ENCODE peak calls at places on chromosomes 11 and 22, in five cellular contexts. T is GM12891, Y is fibroblast of pulmonary artery, Z is activated gamma-delta T cell treated with Interleukin-2 at 50 U/mL for 16 hours, X is EL. W is an unnamed sample.

GRCh38 chr11:69378303-69379141 is 84.6 kb downstream of the MYEOV start:
- DNase-seq in Y (no peak), X (no peak), Z (no peak), T (no peak), W (no peak)

GRCh38 chr22:35703861-35704584 is 13.6 kb upstream of the APOL5 start:
- DNase-seq in Y (no peak), Z (no peak), T (no peak), X (no peak), W (no peak)

GRCh38 chr11:26344647-26345046 is 12.7 kb downstream of the ANO3 start:
- DNase-seq in X (no peak), T (no peak), Y (peak), Z (no peak), W (no peak)

GRCh38 chr11:100878474-100878873 is 191.4 kb downstream of the ARHGAP42 start:
- DNase-seq in X (peak), T (no peak), Z (no peak), Y (peak), W (no peak)

GRCh38 chr11:69260622-69261021 is 33.3 kb upstream of the MYEOV start:
- DNase-seq in Z (no peak), X (no peak), Y (no peak), T (no peak), W (no peak)

GRCh38 chr22:25698461-25698860 is 43.5 kb upstream of the MYO18B start:
- DNase-seq in T (no peak), X (no peak), Z (no peak), Y (no peak), W (no peak)

GRCh38 chr11:118768715-118769114 is 22.2 kb downstream of the DDX6 start:
- DNase-seq in X (no peak), Z (no peak), T (no peak), Y (no peak), W (no peak)

GRCh38 chr11:77407613-77408012 is 66.3 kb downstream of the PAK1 start:
- DNase-seq in X (peak), Y (peak), Z (no peak), T (no peak), W (peak)

GRCh38 chr11:12540913-12541587 is 133.2 kb upstream of the TEAD1 start:
- DNase-seq in X (peak), T (no peak), Z (no peak), Y (peak), W (peak)

GRCh38 chr11:33445761-33446161 is 188.6 kb downstream of the HIPK3 start:
- DNase-seq in Y (peak), X (peak), T (no peak), Z (no peak), W (no peak)

GRCh38 chr11:17989306-17989705 is 23.5 kb downstream of the SERGEF start:
- DNase-seq in T (no peak), Y (no peak), Z (no peak), X (no peak), W (no peak)

GRCh38 chr11:49208006-49208721 is at the start of gene FOLH1:
- DNase-seq in X (no peak), Z (no peak), T (peak), Y (peak), W (peak)

GRCh38 chr11:36425593-36426206 is 84.4 kb downstream of the TRAF6 start:
- DNase-seq in Z (no peak), T (no peak), X (no peak), Y (peak), W (no peak)

GRCh38 chr11:44618561-44619425 is 53.3 kb downstream of the CD82 start:
- DNase-seq in T (no peak), Z (no peak), Y (no peak), X (no peak), W (no peak)

GRCh38 chr11:123742334-123742733 is 874 bp upstream of the ZNF202 start:
- DNase-seq in T (no peak), Z (no peak), X (no peak), Y (no peak), W (no peak)

GRCh38 chr11:9664276-9665171 is 647 bp downstream of the SWAP70 start:
- DNase-seq in Z (no peak), X (peak), T (peak), Y (peak), W (no peak)

GRCh38 chr22:27609411-27610029 is 192.0 kb downstream of the MN1 start:
- DNase-seq in T (no peak), Z (no peak), Y (no peak), X (no peak), W (no peak)

GRCh38 chr11:95571861-95572260 is 217.7 kb downstream of the FAM76B start:
- DNase-seq in X (no peak), Y (no peak), Z (no peak), T (no peak), W (no peak)

GRCh38 chr11:131910491-131911387 is 540.3 kb downstream of the NTM start:
- DNase-seq in T (no peak), Y (peak), X (peak), Z (no peak), W (no peak)

GRCh38 chr11:75916882-75917281 is 101.9 kb downstream of the UVRAG start:
- DNase-seq in Y (no peak), Z (no peak), T (no peak), X (no peak), W (no peak)

W was measured in kidney glomerular epithelial cell.